ENCODE peak calls at places on chromosomes 6 and 20, in nine cellular contexts. Q is tibial artery, N is SJSA1, J is HepG2, O is body of pancreas, P is cardiac muscle cell, H is spleen, T is sigmoid colon, C is heart left ventricle. B is an unnamed sample.

GRCh38 chr20:51966296-51966971 is 164.1 kb upstream of the SALL4 start:
- DNase-seq in T (peak; percentile 63), J (peak; percentile 84), O (peak; percentile 51), Q (no peak), P (peak; percentile 84), N (peak; percentile 69), H (no peak), C (peak; percentile 34), B (no peak)

GRCh38 chr6:6975395-6976111 is 132.2 kb upstream of the RREB1 start:
- DNase-seq in C (peak; percentile 71), O (no peak), Q (no peak), P (peak; percentile 30), J (no peak), T (no peak), N (no peak), H (no peak), B (no peak)

GRCh38 chr6:80489911-80490635 is 383.6 kb downstream of the BCKDHB start:
- DNase-seq in P (no peak), C (no peak), O (no peak), T (no peak), H (no peak), Q (no peak), J (no peak), N (no peak), B (no peak)

GRCh38 chr20:6665161-6665560 is 102.3 kb upstream of the BMP2 start:
- DNase-seq in P (no peak), H (no peak), Q (no peak), T (no peak), O (no peak), C (no peak), J (no peak), N (no peak), B (no peak)

GRCh38 chr6:130178692-130179091 is 44.1 kb downstream of the SAMD3 start:
- DNase-seq in J (peak; percentile 39), H (no peak), N (peak; percentile 74), P (peak; percentile 85), C (no peak), O (no peak), T (no peak), Q (no peak), B (no peak)

GRCh38 chr6:11126876-11127275 is 15.4 kb upstream of the ERVFRD-1 start:
- DNase-seq in Q (no peak), C (no peak), N (no peak), O (no peak), P (no peak), J (peak; percentile 31), T (no peak), H (no peak), B (no peak)

GRCh38 chr6:15504581-15505350 is 158.1 kb downstream of the DTNBP1 start:
- DNase-seq in P (peak; percentile 98), N (peak; percentile 91), Q (peak; percentile 85), T (peak; percentile 92), O (peak; percentile 61), C (peak; percentile 81), H (peak; percentile 76), J (peak; percentile 94), B (no peak)

GRCh38 chr6:327538-328183 is 35.4 kb downstream of the DUSP22 start:
- DNase-seq in Q (no peak), O (peak; percentile 13), N (no peak), P (peak; percentile 69), H (no peak), C (no peak), J (no peak), T (peak; percentile 68), B (no peak)

GRCh38 chr20:13525225-13525940 is 113.3 kb downstream of the TASP1 start:
- DNase-seq in T (no peak), P (peak; percentile 81), N (no peak), H (no peak), J (peak; percentile 68), O (no peak), Q (no peak), C (no peak), B (no peak)

GRCh38 chr20:2314759-2315439 is 19.1 kb downstream of the TGM3 start:
- DNase-seq in T (peak; percentile 70), H (no peak), C (peak; percentile 63), Q (peak; percentile 53), N (peak; percentile 97), O (no peak), P (peak; percentile 89), J (no peak), B (no peak)

GRCh38 chr6:168031411-168032382 is 34.2 kb downstream of the KIF25 start:
- DNase-seq in C (no peak), P (peak; percentile 66), H (peak; percentile 41), O (no peak), T (no peak), Q (no peak), N (no peak), J (no peak), B (no peak)

GRCh38 chr6:46925563-46926253 is 4.0 kb upstream of the ADGRF5 start:
- DNase-seq in N (no peak), P (peak; percentile 92), J (peak; percentile 13), O (peak; percentile 74), C (no peak), T (no peak), H (no peak), Q (peak; percentile 82), B (no peak)

GRCh38 chr6:15359335-15359862 is 113.5 kb downstream of the JARID2 start:
- DNase-seq in H (no peak), T (no peak), O (no peak), P (no peak), C (no peak), Q (no peak), J (no peak), N (no peak), B (no peak)

GRCh38 chr20:5135363-5136012 is 8.7 kb downstream of the CDS2 start:
- DNase-seq in H (no peak), P (no peak), T (no peak), Q (no peak), O (peak; percentile 15), J (no peak), N (no peak), C (no peak), B (no peak)

DNA sequence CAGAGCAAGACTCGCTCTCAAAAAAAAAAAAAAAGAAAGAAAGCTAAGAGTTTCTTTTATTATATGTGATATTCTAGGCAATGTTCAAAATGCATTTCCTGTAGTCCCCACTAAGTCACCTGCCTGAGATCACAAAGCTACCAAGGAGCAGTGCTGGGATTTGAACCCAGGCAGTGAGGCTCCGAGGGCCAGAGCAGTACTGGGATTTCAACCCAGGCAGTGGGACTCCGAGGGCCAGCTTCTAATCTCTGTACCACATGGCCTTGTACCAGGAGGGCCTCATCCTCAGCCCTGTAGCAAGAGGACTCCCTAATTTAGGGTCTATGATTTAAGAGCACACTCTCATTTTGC is 39.7 kb downstream of the ZMYND8 start:
- DNase-seq in T (no peak), J (no peak), C (no peak), H (no peak), O (no peak), Q (no peak), N (no peak), P (no peak), B (no peak)
- H3K4me1 ChIP-seq in T (peaks cover 73% of the 10 kb centered on the region), J (peaks cover 100% of the 10 kb centered on the region), C (peaks cover 51% of the 10 kb centered on the region), H (peaks cover 90% of the 10 kb centered on the region), O (peaks cover 63% of the 10 kb centered on the region), Q (peaks cover 4% of the 10 kb centered on the region), N (peaks cover 64% of the 10 kb centered on the region), P (peaks cover 59% of the 10 kb centered on the region), B (peaks cover 21% of the 10 kb centered on the region)

DNA sequence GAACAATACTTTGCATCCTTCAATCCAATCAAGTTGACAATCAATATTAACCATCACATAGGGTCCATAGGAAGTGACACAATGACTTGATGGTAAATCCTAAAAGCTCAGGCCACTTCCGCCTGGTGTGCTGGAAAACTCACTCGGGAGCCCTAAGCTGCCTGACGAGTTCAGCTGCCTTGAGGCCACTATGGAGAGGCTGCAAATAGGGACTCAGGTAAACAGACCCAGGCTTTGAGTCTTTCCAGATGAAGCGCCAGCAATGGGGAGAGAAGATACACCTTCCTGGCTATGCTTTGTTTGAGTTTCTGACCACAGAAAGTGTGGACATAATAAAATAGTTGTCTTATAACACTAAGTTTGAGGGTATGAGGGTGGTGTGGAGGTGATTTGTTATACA is 112.6 kb downstream of the GPR63 start:
- DNase-seq in C (no peak), J (no peak), T (no peak), H (no peak), N (no peak), O (no peak), Q (no peak), P (no peak), B (no peak)
- H3K4me3 ChIP-seq in C (no peak overlapping the region), J (no peak overlapping the region), T (no peak overlapping the region), H (no peak overlapping the region), N (no peak overlapping the region), O (no peak overlapping the region), Q (no peak overlapping the region), P (no peak overlapping the region), B (no peak overlapping the region)

GRCh38 chr6:118645395-118645794 is 6.0 kb downstream of the CEP85L start:
- DNase-seq in H (no peak), Q (no peak), C (no peak), N (no peak), J (peak; percentile 11), T (no peak), O (peak; percentile 29), P (no peak), B (no peak)
- H3K4me1 ChIP-seq in H (peaks cover 37% of the 10 kb centered on the region), Q (no peaks in the 10 kb centered on the region), C (peaks cover 11% of the 10 kb centered on the region), N (peaks cover 4% of the 10 kb centered on the region), J (peaks cover 11% of the 10 kb centered on the region), T (peaks cover 38% of the 10 kb centered on the region), O (peaks cover 30% of the 10 kb centered on the region), P (peaks cover 10% of the 10 kb centered on the region), B (peaks cover 4% of the 10 kb centered on the region)

GRCh38 chr20:61113731-61114130 is 138.3 kb upstream of the CDH4 start:
- DNase-seq in J (no peak), N (no peak), P (no peak), Q (no peak), H (no peak), T (peak; percentile 38), O (no peak), C (no peak), B (no peak)
- H3K4me3 ChIP-seq in J (no peak overlapping the region), N (no peak overlapping the region), P (no peak overlapping the region), Q (no peak overlapping the region), H (no peak overlapping the region), T (no peak overlapping the region), O (no peak overlapping the region), C (no peak overlapping the region), B (no peak overlapping the region)

GRCh38 chr6:56521988-56522387 is 120.7 kb downstream of the DST start:
- DNase-seq in N (no peak), C (no peak), J (no peak), H (no peak), P (no peak), O (no peak), Q (no peak), T (no peak), B (no peak)
- H3K4me1 ChIP-seq in N (peaks cover 40% of the 10 kb centered on the region), C (peaks cover 20% of the 10 kb centered on the region), J (peaks cover 40% of the 10 kb centered on the region), H (no peaks in the 10 kb centered on the region), P (no peaks in the 10 kb centered on the region), O (peaks cover 58% of the 10 kb centered on the region), Q (peaks cover 3% of the 10 kb centered on the region), T (peaks cover 73% of the 10 kb centered on the region), B (no peaks in the 10 kb centered on the region)

B was measured in effector memory CD4-positive, alpha-beta T cell.